ENCODE peak calls at places on chromosomes 6 and 20, in six cellular contexts. One of them, this sample, is unnamed.

GRCh38 chr6:74505391-74505790 is 700.5 kb downstream of the COL12A1 start:
- DNase-seq in lower leg skin: no peak
- DNase-seq in HFF-Myc: no peak
- DNase-seq in cardiac fibroblast: no peak
- DNase-seq in left ventricle myocardium inferior: no peak
- DNase-seq in WERI-Rb-1: no peak
- DNase-seq in this sample: no peak

GRCh38 chr6:20837189-20837588 is 302.9 kb downstream of the CDKAL1 start:
- DNase-seq in WERI-Rb-1: no peak
- DNase-seq in cardiac fibroblast: no peak
- DNase-seq in lower leg skin: no peak
- DNase-seq in HFF-Myc: no peak
- DNase-seq in left ventricle myocardium inferior: no peak
- DNase-seq in this sample: no peak

GRCh38 chr6:47922391-47922790 is 140.6 kb downstream of the OPN5 start:
- DNase-seq in HFF-Myc: peak
- DNase-seq in left ventricle myocardium inferior: no peak
- DNase-seq in cardiac fibroblast: no peak
- DNase-seq in lower leg skin: no peak
- DNase-seq in WERI-Rb-1: no peak
- DNase-seq in this sample: no peak

GRCh38 chr6:43769526-43770416 is at the start of gene VEGFA:
- DNase-seq in lower leg skin: peak
- DNase-seq in WERI-Rb-1: peak
- DNase-seq in HFF-Myc: peak
- DNase-seq in cardiac fibroblast: peak
- DNase-seq in left ventricle myocardium inferior: peak
- DNase-seq in this sample: peak

GRCh38 chr6:113669641-113670040 is 187.5 kb upstream of the MARCKS start:
- DNase-seq in left ventricle myocardium inferior: no peak
- DNase-seq in lower leg skin: no peak
- DNase-seq in cardiac fibroblast: no peak
- DNase-seq in HFF-Myc: no peak
- DNase-seq in WERI-Rb-1: no peak
- DNase-seq in this sample: no peak

GRCh38 chr6:3782876-3783832 is 31.6 kb upstream of the PXDC1 start:
- DNase-seq in HFF-Myc: no peak
- DNase-seq in lower leg skin: no peak
- DNase-seq in WERI-Rb-1: no peak
- DNase-seq in left ventricle myocardium inferior: no peak
- DNase-seq in cardiac fibroblast: no peak
- DNase-seq in this sample: no peak

GRCh38 chr6:18632670-18633410 is 245.7 kb downstream of the RNF144B start:
- DNase-seq in left ventricle myocardium inferior: no peak
- DNase-seq in HFF-Myc: peak
- DNase-seq in cardiac fibroblast: peak
- DNase-seq in WERI-Rb-1: no peak
- DNase-seq in lower leg skin: no peak
- DNase-seq in this sample: no peak

GRCh38 chr20:36538026-36538764 is 3.1 kb upstream of the MYL9 start:
- DNase-seq in lower leg skin: no peak
- DNase-seq in left ventricle myocardium inferior: no peak
- DNase-seq in cardiac fibroblast: peak
- DNase-seq in HFF-Myc: no peak
- DNase-seq in WERI-Rb-1: no peak
- DNase-seq in this sample: no peak

GRCh38 chr6:17417817-17418216 is 24.4 kb downstream of the CAP2 start:
- DNase-seq in HFF-Myc: peak
- DNase-seq in cardiac fibroblast: peak
- DNase-seq in WERI-Rb-1: no peak
- DNase-seq in left ventricle myocardium inferior: no peak
- DNase-seq in lower leg skin: no peak
- DNase-seq in this sample: peak

GRCh38 chr6:155248021-155249001 is 15.5 kb upstream of the CLDN20 start:
- DNase-seq in HFF-Myc: no peak
- DNase-seq in left ventricle myocardium inferior: no peak
- DNase-seq in cardiac fibroblast: peak
- DNase-seq in WERI-Rb-1: no peak
- DNase-seq in lower leg skin: peak
- DNase-seq in this sample: peak

GRCh38 chr6:20024316-20024673 is 187.1 kb downstream of the ID4 start:
- DNase-seq in WERI-Rb-1: no peak
- DNase-seq in HFF-Myc: no peak
- DNase-seq in lower leg skin: no peak
- DNase-seq in left ventricle myocardium inferior: no peak
- DNase-seq in cardiac fibroblast: no peak
- DNase-seq in this sample: no peak

GRCh38 chr6:43970068-43970912 is 157.0 kb downstream of the MRPL14 start:
- DNase-seq in WERI-Rb-1: peak
- DNase-seq in lower leg skin: peak
- DNase-seq in cardiac fibroblast: no peak
- DNase-seq in left ventricle myocardium inferior: no peak
- DNase-seq in HFF-Myc: no peak
- DNase-seq in this sample: no peak

GRCh38 chr6:167113935-167114910 is 8.7 kb upstream of the CCR6 start:
- DNase-seq in HFF-Myc: no peak
- DNase-seq in WERI-Rb-1: no peak
- DNase-seq in lower leg skin: no peak
- DNase-seq in left ventricle myocardium inferior: no peak
- DNase-seq in cardiac fibroblast: no peak
- DNase-seq in this sample: no peak

GRCh38 chr6:63839485-63839884 is 203.9 kb downstream of the PHF3 start:
- DNase-seq in cardiac fibroblast: peak
- DNase-seq in WERI-Rb-1: no peak
- DNase-seq in HFF-Myc: peak
- DNase-seq in lower leg skin: no peak
- DNase-seq in left ventricle myocardium inferior: no peak
- DNase-seq in this sample: no peak

GRCh38 chr6:106913111-106913510 is 61.4 kb downstream of the CD24 start:
- DNase-seq in HFF-Myc: no peak
- DNase-seq in WERI-Rb-1: no peak
- DNase-seq in lower leg skin: peak
- DNase-seq in cardiac fibroblast: no peak
- DNase-seq in left ventricle myocardium inferior: no peak
- DNase-seq in this sample: no peak

GRCh38 chr6:91435630-91436029 is 848.8 kb upstream of the MAP3K7 start:
- DNase-seq in WERI-Rb-1: no peak
- DNase-seq in HFF-Myc: no peak
- DNase-seq in left ventricle myocardium inferior: no peak
- DNase-seq in cardiac fibroblast: no peak
- DNase-seq in lower leg skin: no peak
- DNase-seq in this sample: no peak

GRCh38 chr6:13717787-13718458 is 6.3 kb upstream of the RANBP9 start:
- DNase-seq in cardiac fibroblast: no peak
- DNase-seq in WERI-Rb-1: no peak
- DNase-seq in lower leg skin: no peak
- DNase-seq in HFF-Myc: no peak
- DNase-seq in left ventricle myocardium inferior: no peak
- DNase-seq in this sample: no peak

GRCh38 chr6:56245903-56246351 is 1.5 kb downstream of the COL21A1 start:
- DNase-seq in WERI-Rb-1: no peak
- DNase-seq in lower leg skin: no peak
- DNase-seq in left ventricle myocardium inferior: no peak
- DNase-seq in cardiac fibroblast: peak
- DNase-seq in HFF-Myc: peak
- DNase-seq in this sample: peak

GRCh38 chr6:56247654-56248122 is 308 bp upstream of the COL21A1 start:
- DNase-seq in cardiac fibroblast: no peak
- DNase-seq in left ventricle myocardium inferior: no peak
- DNase-seq in WERI-Rb-1: no peak
- DNase-seq in HFF-Myc: no peak
- DNase-seq in lower leg skin: no peak
- DNase-seq in this sample: no peak

GRCh38 chr6:56244528-56245253 is 2.7 kb downstream of the COL21A1 start:
- DNase-seq in WERI-Rb-1: no peak
- DNase-seq in lower leg skin: no peak
- DNase-seq in cardiac fibroblast: no peak
- DNase-seq in left ventricle myocardium inferior: no peak
- DNase-seq in HFF-Myc: no peak
- DNase-seq in this sample: no peak

GRCh38 chr6:56246544-56246940 is 838 bp downstream of the COL21A1 start:
- DNase-seq in cardiac fibroblast: peak
- DNase-seq in WERI-Rb-1: no peak
- DNase-seq in HFF-Myc: no peak
- DNase-seq in lower leg skin: peak
- DNase-seq in left ventricle myocardium inferior: no peak
- DNase-seq in this sample: no peak

DNA sequence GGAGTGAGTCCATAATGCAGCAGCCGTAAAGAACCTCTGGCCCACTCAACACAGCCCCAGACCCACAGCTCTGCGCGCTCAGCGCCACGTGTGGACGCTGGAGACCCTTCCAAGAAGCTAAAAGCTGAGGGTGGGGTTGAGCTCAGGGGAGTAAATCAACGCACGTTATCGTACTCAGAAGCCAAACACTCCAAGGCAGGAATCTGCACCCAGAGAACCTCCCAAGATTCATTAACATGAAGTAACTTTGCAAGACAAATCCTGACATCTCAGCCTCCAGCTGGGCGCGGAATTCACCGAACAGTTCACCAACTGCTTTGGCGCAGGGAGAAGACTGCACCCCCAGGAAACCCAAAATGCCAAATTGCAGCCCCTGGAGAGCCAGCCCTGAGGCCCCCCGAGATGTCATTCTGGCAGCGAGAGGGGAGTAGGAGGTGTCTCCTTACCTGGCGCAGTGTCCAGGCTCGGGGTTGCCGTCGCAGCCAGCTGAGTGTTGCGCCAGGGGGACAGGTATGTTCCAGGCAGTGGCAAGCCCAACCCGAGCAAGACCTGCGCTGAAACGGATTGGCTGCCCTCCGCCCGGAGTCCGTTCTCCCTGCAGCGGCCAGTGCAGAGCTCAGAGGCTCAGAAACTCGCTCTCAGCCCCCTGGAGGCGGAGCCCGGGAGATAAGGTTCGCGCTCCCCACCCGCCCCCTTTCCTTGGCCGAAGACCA is at the start of gene COL21A1:
- DNase-seq in left ventricle myocardium inferior: peak
- DNase-seq in cardiac fibroblast: peak
- DNase-seq in WERI-Rb-1: no peak
- DNase-seq in lower leg skin: peak
- DNase-seq in HFF-Myc: no peak
- DNase-seq in this sample: no peak
- H3K4me3 ChIP-seq in left ventricle myocardium inferior: peak
- H3K4me3 ChIP-seq in cardiac fibroblast: peak
- H3K4me3 ChIP-seq in WERI-Rb-1: no peak
- H3K4me3 ChIP-seq in lower leg skin: peak
- H3K4me3 ChIP-seq in HFF-Myc: peak
- H3K4me3 ChIP-seq in this sample: peak

GRCh38 chr20:57526885-57527566 is 2.1 kb upstream of the CTCFL start:
- DNase-seq in cardiac fibroblast: no peak
- DNase-seq in WERI-Rb-1: no peak
- DNase-seq in lower leg skin: no peak
- DNase-seq in left ventricle myocardium inferior: no peak
- DNase-seq in HFF-Myc: no peak
- DNase-seq in this sample: no peak
- TF ChIP-seq CTCF in cardiac fibroblast: no peak
- TF ChIP-seq CTCF in WERI-Rb-1: no peak
- TF ChIP-seq CTCF in lower leg skin: no peak
- TF ChIP-seq CTCF in left ventricle myocardium inferior: no peak
- TF ChIP-seq CTCF in HFF-Myc: no peak
- TF ChIP-seq CTCF in this sample: no peak

GRCh38 chr6:159232106-159232645 is 63.0 kb downstream of the FNDC1 start:
- DNase-seq in lower leg skin: no peak
- DNase-seq in HFF-Myc: no peak
- DNase-seq in cardiac fibroblast: no peak
- DNase-seq in WERI-Rb-1: no peak
- DNase-seq in left ventricle myocardium inferior: no peak
- DNase-seq in this sample: no peak

GRCh38 chr6:159233365-159234101 is 64.3 kb downstream of the FNDC1 start:
- DNase-seq in cardiac fibroblast: no peak
- DNase-seq in lower leg skin: no peak
- DNase-seq in WERI-Rb-1: no peak
- DNase-seq in HFF-Myc: no peak
- DNase-seq in left ventricle myocardium inferior: no peak
- DNase-seq in this sample: no peak

GRCh38 chr6:159229526-159229925 is 60.3 kb downstream of the FNDC1 start:
- DNase-seq in left ventricle myocardium inferior: no peak
- DNase-seq in cardiac fibroblast: no peak
- DNase-seq in WERI-Rb-1: no peak
- DNase-seq in HFF-Myc: no peak
- DNase-seq in lower leg skin: no peak
- DNase-seq in this sample: no peak

GRCh38 chr6:159232751-159233150 is 63.6 kb downstream of the FNDC1 start:
- DNase-seq in left ventricle myocardium inferior: no peak
- DNase-seq in WERI-Rb-1: no peak
- DNase-seq in cardiac fibroblast: no peak
- DNase-seq in lower leg skin: no peak
- DNase-seq in HFF-Myc: no peak
- DNase-seq in this sample: no peak

GRCh38 chr6:159234102-159234553 is 64.9 kb downstream of the FNDC1 start:
- DNase-seq in HFF-Myc: no peak
- DNase-seq in WERI-Rb-1: no peak
- DNase-seq in left ventricle myocardium inferior: no peak
- DNase-seq in lower leg skin: no peak
- DNase-seq in cardiac fibroblast: no peak
- DNase-seq in this sample: no peak
- H3K4me3 ChIP-seq in HFF-Myc: no peak
- H3K4me3 ChIP-seq in WERI-Rb-1: no peak
- H3K4me3 ChIP-seq in left ventricle myocardium inferior: peak
- H3K4me3 ChIP-seq in lower leg skin: no peak
- H3K4me3 ChIP-seq in cardiac fibroblast: no peak
- H3K4me3 ChIP-seq in this sample: no peak

GRCh38 chr6:27565839-27566779 is 93.2 kb upstream of the ZNF184 start:
- DNase-seq in WERI-Rb-1: no peak
- DNase-seq in cardiac fibroblast: no peak
- DNase-seq in left ventricle myocardium inferior: no peak
- DNase-seq in HFF-Myc: no peak
- DNase-seq in lower leg skin: no peak
- DNase-seq in this sample: no peak
- TF ChIP-seq CTCF in WERI-Rb-1: no peak
- TF ChIP-seq CTCF in cardiac fibroblast: no peak
- TF ChIP-seq CTCF in left ventricle myocardium inferior: no peak
- TF ChIP-seq CTCF in HFF-Myc: no peak
- TF ChIP-seq CTCF in lower leg skin: no peak
- TF ChIP-seq CTCF in this sample: no peak

GRCh38 chr6:85764844-85765243 is 122.2 kb upstream of the SYNCRIP start:
- DNase-seq in WERI-Rb-1: no peak
- DNase-seq in HFF-Myc: no peak
- DNase-seq in lower leg skin: no peak
- DNase-seq in left ventricle myocardium inferior: no peak
- DNase-seq in cardiac fibroblast: peak
- DNase-seq in this sample: no peak
- H3K4me3 ChIP-seq in WERI-Rb-1: no peak
- H3K4me3 ChIP-seq in HFF-Myc: no peak
- H3K4me3 ChIP-seq in lower leg skin: no peak
- H3K4me3 ChIP-seq in left ventricle myocardium inferior: no peak
- H3K4me3 ChIP-seq in cardiac fibroblast: no peak
- H3K4me3 ChIP-seq in this sample: no peak

DNA sequence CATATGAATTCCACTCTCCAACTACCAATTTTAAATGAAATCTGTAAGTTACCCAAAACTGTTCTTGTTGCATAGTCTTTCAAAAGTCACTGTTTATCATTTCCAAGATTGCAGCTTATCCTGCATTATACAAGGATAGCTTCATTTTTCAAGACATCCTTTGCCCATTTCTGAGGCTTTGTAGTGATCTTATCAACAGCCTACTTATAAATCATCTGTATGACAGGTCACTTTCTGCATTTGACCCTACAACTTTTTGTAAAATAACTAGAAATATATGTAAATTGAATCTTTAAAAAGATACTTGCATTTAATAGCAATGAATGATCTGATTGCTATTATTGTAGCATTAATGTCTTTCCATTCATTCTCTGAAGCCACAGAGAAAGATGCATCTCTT is 521.1 kb downstream of the UTRN start:
- DNase-seq in left ventricle myocardium inferior: no peak
- DNase-seq in lower leg skin: no peak
- DNase-seq in WERI-Rb-1: no peak
- DNase-seq in HFF-Myc: no peak
- DNase-seq in cardiac fibroblast: no peak
- DNase-seq in this sample: no peak
- TF ChIP-seq CTCF in left ventricle myocardium inferior: no peak
- TF ChIP-seq CTCF in lower leg skin: no peak
- TF ChIP-seq CTCF in WERI-Rb-1: no peak
- TF ChIP-seq CTCF in HFF-Myc: no peak
- TF ChIP-seq CTCF in cardiac fibroblast: no peak
- TF ChIP-seq CTCF in this sample: no peak

This sample was measured in AG09309.